ENCODE peak calls at places on chromosomes 16 and 17, in five cellular contexts. Q is HepG2, A is GM12878, C is H1, X is K562. D is an unnamed sample.

GRCh38 chr16:62041401-62041800 is 5.2 kb upstream of the CDH8 start:
- DNase-seq in Q (peak), A (no peak), C (no peak), X (no peak), D (peak)

GRCh38 chr16:31213877-31214704 is at the start of gene TRIM72:
- DNase-seq in Q (no peak), A (no peak), C (no peak), X (no peak), D (no peak)

GRCh38 chr17:19805006-19805405 is 56.9 kb upstream of the ALDH3A1 start:
- DNase-seq in Q (no peak), A (no peak), C (no peak), X (no peak), D (no peak)

GRCh38 chr16:60367739-60368138 is 1633.6 kb upstream of the GOT2 start:
- DNase-seq in Q (no peak), A (no peak), C (no peak), X (no peak), D (no peak)

GRCh38 chr17:40303706-40304450 is 5.1 kb upstream of the RARA start:
- DNase-seq in Q (no peak), A (no peak), C (no peak), X (no peak), D (peak)

GRCh38 chr16:17532338-17532995 is 61.7 kb upstream of the XYLT1 start:
- DNase-seq in Q (no peak), A (no peak), C (no peak), X (no peak), D (no peak)

GRCh38 chr16:4687946-4688673 is 5.3 kb upstream of the NUDT16L1 start:
- DNase-seq in Q (no peak), A (no peak), C (no peak), X (no peak), D (no peak)

GRCh38 chr17:80475949-80476876 is at the start of gene NPTX1:
- DNase-seq in Q (no peak), A (no peak), C (no peak), X (no peak), D (peak)

GRCh38 chr16:8729779-8730334 is 55.4 kb downstream of the ABAT start:
- DNase-seq in Q (no peak), A (no peak), C (no peak), X (no peak), D (no peak)

GRCh38 chr17:44222112-44222869 is 2.8 kb upstream of the UBTF start:
- DNase-seq in Q (peak), A (no peak), C (no peak), X (no peak), D (peak)

GRCh38 chr16:66020642-66021041 is 345.8 kb upstream of the CDH5 start:
- DNase-seq in Q (no peak), A (no peak), C (no peak), X (no peak), D (no peak)

GRCh38 chr17:17810374-17811248 is 26.2 kb downstream of the SREBF1 start:
- DNase-seq in Q (no peak), A (no peak), C (no peak), X (no peak), D (no peak)

GRCh38 chr16:79257958-79258490 is 342.5 kb downstream of the MAF start:
- DNase-seq in Q (no peak), A (no peak), C (no peak), X (no peak), D (no peak)

GRCh38 chr16:27729516-27730304 is 179.8 kb downstream of the KATNIP start:
- DNase-seq in Q (no peak), A (no peak), C (no peak), X (no peak), D (no peak)

GRCh38 chr17:17041018-17041521 is 1.2 kb upstream of the MPRIP start:
- DNase-seq in Q (peak), A (no peak), C (no peak), X (peak), D (no peak)

GRCh38 chr17:29590261-29590978 is 972 bp upstream of the GIT1 start:
- DNase-seq in Q (no peak), A (no peak), C (no peak), X (no peak), D (no peak)

GRCh38 chr16:19503461-19504075 is 18.3 kb downstream of the GDE1 start:
- DNase-seq in Q (no peak), A (no peak), C (no peak), X (no peak), D (no peak)

GRCh38 chr16:47461598-47462266 is 601 bp downstream of the PHKB start:
- DNase-seq in Q (peak), A (no peak), C (no peak), X (peak), D (peak)

GRCh38 chr17:3575506-3575905 is 17.9 kb upstream of the TRPV3 start:
- DNase-seq in Q (no peak), A (no peak), C (no peak), X (no peak), D (no peak)

GRCh38 chr17:21277332-21277731 is 7.2 kb upstream of the MAP2K3 start:
- DNase-seq in Q (no peak), A (no peak), C (no peak), X (no peak), D (no peak)

GRCh38 chr17:78872486-78872885 is 30.5 kb downstream of the CEP295NL start:
- DNase-seq in Q (no peak), A (no peak), C (no peak), X (no peak), D (no peak)

GRCh38 chr16:67170168-67170947 is at the start of gene NOL3:
- DNase-seq in Q (peak), A (peak), C (no peak), X (peak), D (peak)

GRCh38 chr17:69763503-69763902 is 311.5 kb upstream of the KCNJ16 start:
- DNase-seq in Q (no peak), A (no peak), C (no peak), X (no peak), D (no peak)

GRCh38 chr17:81578038-81578441 is 25.9 kb upstream of the FAAP100 start:
- DNase-seq in Q (peak), A (no peak), C (no peak), X (no peak), D (no peak)

GRCh38 chr16:84508502-84508901 is 4.0 kb upstream of the MEAK7 start:
- DNase-seq in Q (no peak), A (no peak), C (no peak), X (no peak), D (no peak)

GRCh38 chr16:50585331-50585776 is 37.2 kb downstream of the NKD1 start:
- DNase-seq in Q (no peak), A (no peak), C (no peak), X (no peak), D (no peak)

GRCh38 chr17:32541640-32542039 is 54.8 kb downstream of the CDK5R1 start:
- DNase-seq in Q (no peak), A (no peak), C (no peak), X (no peak), D (no peak)

GRCh38 chr16:87945351-87946042 is 5.7 kb upstream of the BANP start:
- DNase-seq in Q (no peak), A (no peak), C (no peak), X (no peak), D (peak)

DNA sequence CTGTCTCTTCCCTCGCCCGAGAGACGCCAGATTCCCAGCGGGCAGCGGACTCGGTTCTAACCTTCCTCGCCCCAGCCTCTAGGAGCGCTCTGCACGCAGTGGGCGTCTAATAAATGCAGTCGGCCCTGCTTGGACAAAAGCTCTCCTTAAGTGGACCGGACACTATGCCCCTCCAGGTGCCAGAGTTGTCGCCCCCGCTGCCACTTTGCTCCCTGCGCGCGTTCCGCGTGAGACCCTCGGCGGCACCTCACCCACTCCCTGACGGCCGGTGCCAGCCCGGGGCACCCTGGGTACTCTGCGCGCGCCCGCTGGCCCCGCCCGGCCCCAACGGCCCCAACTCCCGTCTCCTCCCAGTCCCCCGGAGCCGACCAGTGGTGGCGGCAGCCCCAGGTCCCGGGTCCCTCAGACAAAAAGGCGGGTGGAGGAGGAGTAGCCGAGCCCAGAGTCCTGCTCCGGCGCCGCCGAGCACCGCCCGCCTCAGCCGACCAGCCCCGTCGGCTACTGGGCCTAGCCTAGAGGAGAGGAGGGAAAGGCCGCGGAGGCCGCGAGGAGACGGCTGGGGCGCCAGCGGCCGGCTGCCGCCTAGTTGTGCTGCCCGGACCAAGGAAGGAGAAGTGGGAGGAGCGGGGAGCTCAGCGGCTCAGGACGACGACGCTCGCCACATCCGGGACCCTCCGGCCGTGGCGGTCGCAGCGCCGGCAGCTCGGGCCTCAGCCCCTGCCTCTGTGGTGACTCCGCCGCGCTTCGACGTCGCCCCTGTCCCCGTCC is 123.0 kb downstream of the GOSR1 start:
- DNase-seq in Q (peak), A (peak), C (peak), X (no peak), D (peak)
- TF ChIP-seq GABPA in Q (no peak), A (no peak), C (no peak), X (no peak), D (peak)

DNA sequence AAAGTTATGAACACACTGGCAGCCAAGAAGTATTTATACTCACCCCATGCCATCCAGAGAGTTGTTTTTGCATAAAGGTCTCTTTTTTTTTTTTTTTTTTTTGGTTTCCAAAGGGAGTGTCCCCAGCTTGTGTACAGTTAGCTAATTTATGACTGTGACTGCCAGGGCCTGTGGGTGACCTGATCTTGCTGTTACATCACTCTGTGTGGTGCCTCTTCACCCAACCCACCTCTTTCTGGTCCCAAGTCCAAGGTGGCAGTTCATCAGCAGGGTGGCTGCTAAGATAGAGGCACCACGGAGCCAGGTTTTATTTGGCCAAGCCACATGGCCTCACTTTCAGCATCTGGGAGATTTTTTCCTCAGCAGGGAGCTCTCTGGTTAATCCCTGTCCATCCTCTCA is at the start of gene NOS2:
- DNase-seq in Q (peak), A (no peak), C (no peak), X (no peak), D (no peak)
- TF ChIP-seq CHD2 in Q (no peak), A (no peak), C (no peak), X (no peak), D (no peak)

DNA sequence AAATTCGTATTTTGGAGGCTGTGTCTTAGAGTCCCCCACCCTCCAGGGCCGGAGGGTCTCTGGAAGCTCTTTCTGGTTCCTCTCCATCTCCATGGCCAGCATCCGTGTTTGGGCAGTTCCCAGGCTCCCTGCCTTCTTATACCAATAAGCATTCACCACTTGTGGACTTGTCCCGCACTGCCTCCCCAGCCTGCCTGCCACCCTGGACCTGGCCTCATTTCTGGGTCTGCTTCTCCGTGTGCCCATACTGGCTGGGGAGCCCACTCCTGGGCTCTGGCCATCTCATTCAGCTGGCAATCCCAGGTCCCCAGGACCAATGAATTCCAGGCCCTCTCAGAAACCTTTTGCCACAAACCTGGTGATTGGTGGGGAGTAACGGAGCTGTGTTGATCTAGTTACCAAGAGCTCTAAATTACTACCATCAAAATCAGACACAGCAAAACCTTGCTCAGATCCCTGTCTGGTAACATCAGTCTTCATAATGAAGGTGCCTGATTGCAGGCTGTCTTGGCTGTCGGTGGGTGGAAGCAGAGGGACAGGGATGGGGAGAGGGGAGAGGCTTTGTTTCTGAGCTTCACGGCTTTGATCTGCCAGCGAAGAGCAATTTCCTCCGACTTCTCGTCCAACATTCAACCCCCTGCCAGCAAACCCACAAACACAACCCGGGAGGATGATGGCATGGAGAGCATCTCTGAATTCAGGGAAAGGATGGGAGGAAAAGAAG is 27.7 kb upstream of the CRHR1 start:
- DNase-seq in Q (no peak), A (no peak), C (no peak), X (no peak), D (no peak)
- TF ChIP-seq GABPA in Q (no peak), A (no peak), C (no peak), X (no peak), D (no peak)

GRCh38 chr16:30053376-30054015 is 12.1 kb upstream of the ALDOA start:
- DNase-seq in Q (no peak), A (no peak), C (no peak), X (peak), D (no peak)
- TF ChIP-seq CHD2 in Q (no peak), A (no peak), C (no peak), X (no peak), D (no peak)

GRCh38 chr16:2043980-2044451 is 3.6 kb downstream of the NTHL1 start:
- DNase-seq in Q (no peak), A (no peak), C (no peak), X (no peak), D (no peak)

GRCh38 chr16:2046125-2046888 is 1.3 kb downstream of the NTHL1 start:
- DNase-seq in Q (no peak), A (no peak), C (no peak), X (no peak), D (no peak)

GRCh38 chr16:2042666-2043295 is 4.9 kb downstream of the NTHL1 start:
- DNase-seq in Q (no peak), A (no peak), C (no peak), X (peak), D (no peak)

GRCh38 chr16:2043296-2043979 is 4.2 kb downstream of the NTHL1 start:
- DNase-seq in Q (no peak), A (no peak), C (no peak), X (no peak), D (no peak)

GRCh38 chr16:2044541-2044940 is 3.1 kb downstream of the NTHL1 start:
- DNase-seq in Q (no peak), A (no peak), C (no peak), X (no peak), D (no peak)
- TF ChIP-seq GABPA in Q (no peak), A (no peak), C (no peak), X (no peak), D (no peak)

DNA sequence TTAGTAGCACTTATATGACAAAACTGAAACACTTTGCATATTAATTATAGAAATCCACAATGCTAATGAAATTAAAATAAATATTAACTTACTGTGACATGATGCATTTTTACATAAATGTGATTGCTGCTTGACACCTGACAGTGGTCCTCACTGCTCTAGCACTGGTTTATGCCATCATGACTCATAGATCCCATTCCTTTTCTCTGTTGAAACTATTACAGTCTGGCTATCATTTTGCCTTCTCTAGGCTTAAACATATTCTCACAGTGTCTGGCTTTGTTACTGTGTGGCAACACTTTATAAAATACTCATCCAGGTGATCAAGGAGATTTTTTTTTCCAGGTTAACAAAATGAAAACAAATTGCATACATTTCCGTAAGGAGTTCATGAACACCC is 108.0 kb downstream of the MRTFB start:
- DNase-seq in Q (no peak), A (no peak), C (no peak), X (no peak), D (no peak)
- TF ChIP-seq CHD2 in Q (no peak), A (no peak), C (no peak), X (no peak), D (no peak)